ENCODE peak calls at places on chromosomes 6 and 20, in five cellular contexts. O is AG04449, W is SW 1271, B is kidney tubule cell, G is DMS153. C is an unnamed sample.

GRCh38 chr6:110468696-110469095 is 7.7 kb downstream of the SLC22A16 start:
- DNase-seq in O (no peak), W (no peak), B (no peak), G (no peak), C (no peak)

GRCh38 chr20:61631770-61632169 is 379.7 kb downstream of the CDH4 start:
- DNase-seq in O (no peak), W (no peak), B (no peak), G (no peak), C (no peak)

GRCh38 chr6:74368746-74369145 is 672.7 kb downstream of the CD109 start:
- DNase-seq in O (no peak), W (no peak), B (no peak), G (no peak), C (no peak)

GRCh38 chr6:80250391-80250997 is 144.0 kb downstream of the BCKDHB start:
- DNase-seq in O (no peak), W (no peak), B (no peak), G (no peak), C (no peak)

GRCh38 chr6:33118525-33119123 is 42.8 kb downstream of the HLA-DPB1 start:
- DNase-seq in O (no peak), W (peak; percentile 58), B (peak; percentile 54), G (peak; percentile 35), C (peak; percentile 39)

GRCh38 chr6:89138173-89138572 is 7.7 kb upstream of the PM20D2 start:
- DNase-seq in O (no peak), W (no peak), B (no peak), G (no peak), C (no peak)

GRCh38 chr6:46996860-46997641 is 45.1 kb downstream of the ADGRF1 start:
- DNase-seq in O (no peak), W (no peak), B (peak; percentile 65), G (no peak), C (peak; percentile 55)

GRCh38 chr20:3164763-3165410 is 5.2 kb upstream of the FASTKD5 start:
- DNase-seq in O (no peak), W (no peak), B (no peak), G (no peak), C (no peak)

GRCh38 chr20:47502801-47503239 is 1.1 kb downstream of the NCOA3 start:
- DNase-seq in O (no peak), W (peak; percentile 44), B (peak; percentile 46), G (peak; percentile 21), C (peak; percentile 50)

GRCh38 chr6:151154418-151154817 is 85.3 kb upstream of the AKAP12 start:
- DNase-seq in O (no peak), W (no peak), B (no peak), G (no peak), C (no peak)

GRCh38 chr6:104126621-104127020 is 733.1 kb downstream of the HACE1 start:
- DNase-seq in O (no peak), W (no peak), B (no peak), G (no peak), C (no peak)

GRCh38 chr6:44829811-44830210 is 442.3 kb downstream of the CDC5L start:
- DNase-seq in O (no peak), W (no peak), B (no peak), G (no peak), C (no peak)

GRCh38 chr6:133817460-133818047 is 71.4 kb upstream of the TCF21 start:
- DNase-seq in O (no peak), W (no peak), B (no peak), G (no peak), C (no peak)

GRCh38 chr6:33205172-33206026 is 944 bp downstream of the HSD17B8 start:
- DNase-seq in O (no peak), W (peak; percentile 57), B (peak; percentile 87), G (no peak), C (peak; percentile 73)

GRCh38 chr20:2364014-2364413 is 16.7 kb upstream of the TGM6 start:
- DNase-seq in O (peak; percentile 16), W (no peak), B (no peak), G (no peak), C (peak; percentile 57)

GRCh38 chr6:105740946-105741605 is 338.2 kb upstream of the PREP start:
- DNase-seq in O (no peak), W (no peak), B (no peak), G (no peak), C (no peak)

GRCh38 chr20:4854502-4854901 is 132.8 kb downstream of the PRND start:
- DNase-seq in O (no peak), W (no peak), B (no peak), G (no peak), C (no peak)

GRCh38 chr6:26273673-26274595 is 91.1 kb upstream of the BTN3A2 start:
- DNase-seq in O (no peak), W (no peak), B (no peak), G (no peak), C (no peak)

GRCh38 chr6:34108159-34108558 is 37.7 kb downstream of the GRM4 start:
- DNase-seq in O (no peak), W (no peak), B (no peak), G (peak; percentile 54), C (no peak)

GRCh38 chr6:1313755-1314503 is 2.0 kb downstream of the FOXQ1 start:
- DNase-seq in O (no peak), W (no peak), B (peak; percentile 62), G (no peak), C (no peak)

GRCh38 chr6:144678844-144679243 is 393.7 kb downstream of the UTRN start:
- DNase-seq in O (peak; percentile 46), W (no peak), B (no peak), G (no peak), C (no peak)

GRCh38 chr6:139323511-139324445 is 32.0 kb upstream of the TXLNB start:
- DNase-seq in O (no peak), W (no peak), B (peak; percentile 43), G (no peak), C (peak; percentile 22)

GRCh38 chr20:46188866-46189265 is 70.8 kb downstream of the CD40 start:
- DNase-seq in O (no peak), W (no peak), B (no peak), G (no peak), C (no peak)

GRCh38 chr6:52499681-52500239 is 77.1 kb downstream of the TRAM2 start:
- DNase-seq in O (no peak), W (no peak), B (no peak), G (no peak), C (no peak)

GRCh38 chr20:37537505-37537904 is 9.8 kb upstream of the BLCAP start:
- DNase-seq in O (no peak), W (no peak), B (no peak), G (no peak), C (no peak)

GRCh38 chr6:2209226-2209809 is 36.1 kb downstream of the GMDS start:
- DNase-seq in O (no peak), W (peak; percentile 29), B (peak; percentile 68), G (peak; percentile 59), C (peak; percentile 50)